ENCODE peak calls at places on chromosome 13, in nine cellular contexts. T, X, S, J, N, I, L, Y and Z are unnamed samples.
A peak's percentile ranks its signal among the peaks of the same experiment; 100 is the strongest.

GRCh38 chr13:98678741-98679140 is 73.7 kb downstream of the SLC15A1 start:
- DNase-seq in Y (no peak), I (no peak), L (no peak), X (no peak), J (no peak), T (no peak), N (no peak), S (no peak), Z (no peak)

GRCh38 chr13:94679614-94680013 is 32.7 kb downstream of the SOX21 start:
- DNase-seq in I (no peak), L (no peak), J (no peak), T (no peak), X (no peak), Y (no peak), N (no peak), S (no peak), Z (no peak)

GRCh38 chr13:20192470-20193141 is at the start of gene GJB2:
- DNase-seq in S (no peak), J (no peak), I (no peak), X (no peak), Y (no peak), N (no peak), L (no peak), T (no peak), Z (no peak)

GRCh38 chr13:47831265-47831664 is 169.8 kb downstream of the SUCLA2 start:
- DNase-seq in J (no peak), L (no peak), I (no peak), S (no peak), T (no peak), N (no peak), X (peak; percentile 55), Y (no peak), Z (no peak)

GRCh38 chr13:59112375-59112774 is 1051.4 kb downstream of the DIAPH3 start:
- DNase-seq in S (peak; percentile 19), T (no peak), N (peak; percentile 43), I (no peak), Y (no peak), L (no peak), J (no peak), X (peak; percentile 74), Z (peak; percentile 54)

GRCh38 chr13:113897161-113897560 is 33.3 kb upstream of the GAS6 start:
- DNase-seq in N (no peak), L (no peak), J (no peak), S (peak; percentile 76), I (no peak), Y (no peak), T (no peak), X (peak; percentile 100), Z (peak; percentile 75)

GRCh38 chr13:51773515-51773914 is 30.4 kb downstream of the DHRS12 start:
- DNase-seq in L (no peak), T (no peak), I (no peak), X (no peak), S (no peak), J (no peak), N (no peak), Y (no peak), Z (no peak)

GRCh38 chr13:50393641-50394040 is 378.4 kb downstream of the KCNRG start:
- DNase-seq in I (no peak), Y (no peak), N (peak; percentile 8), T (no peak), X (no peak), L (no peak), S (no peak), J (no peak), Z (no peak)

GRCh38 chr13:85520445-85520844 is 278.8 kb downstream of the SLITRK6 start:
- DNase-seq in L (no peak), X (peak; percentile 5), Y (no peak), N (no peak), T (no peak), J (no peak), I (no peak), S (no peak), Z (no peak)

GRCh38 chr13:38785490-38785889 is 98.6 kb downstream of the FREM2 start:
- DNase-seq in N (no peak), L (no peak), X (no peak), S (no peak), Y (no peak), J (no peak), T (no peak), I (no peak), Z (no peak)

GRCh38 chr13:41468631-41469030 is 11.3 kb downstream of the RGCC start:
- DNase-seq in I (no peak), X (no peak), T (no peak), J (no peak), L (no peak), Y (no peak), S (no peak), N (no peak), Z (no peak)

GRCh38 chr13:113216165-113217056 is 7.0 kb downstream of the CUL4A start:
- DNase-seq in S (no peak), X (peak; percentile 62), J (no peak), Y (no peak), N (peak; percentile 27), L (peak; percentile 66), I (no peak), T (no peak), Z (peak; percentile 52)

GRCh38 chr13:59409651-59410200 is 754.0 kb downstream of the DIAPH3 start:
- DNase-seq in Y (no peak), I (no peak), T (no peak), N (no peak), L (no peak), X (no peak), S (no peak), J (no peak), Z (no peak)

GRCh38 chr13:60155978-60156377 is 7.8 kb downstream of the DIAPH3 start:
- DNase-seq in I (no peak), S (no peak), J (no peak), X (peak; percentile 51), Y (no peak), T (no peak), N (no peak), L (no peak), Z (no peak)

GRCh38 chr13:73520566-73521290 is 461.9 kb downstream of the KLF5 start:
- DNase-seq in X (no peak), T (no peak), I (no peak), Y (peak; percentile 25), N (no peak), L (no peak), S (no peak), J (peak; percentile 0), Z (no peak)

GRCh38 chr13:79525458-79525857 is 44.5 kb downstream of the NDFIP2 start:
- DNase-seq in N (no peak), L (no peak), X (no peak), I (no peak), J (no peak), Y (no peak), S (no peak), T (no peak), Z (peak; percentile 1)

GRCh38 chr13:22561581-22561980 is 619.2 kb upstream of the SGCG start:
- DNase-seq in S (no peak), I (no peak), X (no peak), Y (no peak), T (no peak), N (no peak), L (no peak), J (no peak), Z (no peak)

GRCh38 chr13:51549050-51549449 is 35.2 kb upstream of the WDFY2 start:
- DNase-seq in S (no peak), X (no peak), I (no peak), T (no peak), Y (no peak), N (no peak), J (no peak), L (no peak), Z (no peak)

GRCh38 chr13:99062593-99062992 is 84.7 kb upstream of the DOCK9 start:
- DNase-seq in S (no peak), Y (no peak), J (no peak), N (peak; percentile 8), T (no peak), L (peak; percentile 38), X (peak; percentile 49), I (no peak), Z (no peak)

GRCh38 chr13:104043184-104043583 is 977.0 kb upstream of the SLC10A2 start:
- DNase-seq in J (no peak), S (no peak), L (peak; percentile 11), Y (no peak), T (no peak), X (no peak), N (no peak), I (no peak), Z (no peak)

GRCh38 chr13:33016414-33017409 is at the start of gene KL:
- DNase-seq in I (peak; percentile 10), L (no peak), X (no peak), Y (peak; percentile 34), S (no peak), N (no peak), J (no peak), T (no peak), Z (no peak)

GRCh38 chr13:98547455-98547854 is 29.5 kb downstream of the STK24 start:
- DNase-seq in X (no peak), N (no peak), J (no peak), I (no peak), T (no peak), L (no peak), S (no peak), Y (no peak), Z (no peak)

GRCh38 chr13:97018029-97018819 is 23.9 kb upstream of the OXGR1 start:
- DNase-seq in N (peak; percentile 76), L (no peak), S (no peak), I (no peak), J (peak; percentile 1), T (no peak), Y (peak; percentile 50), X (peak; percentile 58), Z (peak; percentile 17)

GRCh38 chr13:91698767-91699166 is 300.3 kb downstream of the GPC5 start:
- DNase-seq in I (no peak), J (no peak), N (no peak), T (no peak), L (no peak), Y (no peak), X (no peak), S (no peak), Z (no peak)

GRCh38 chr13:41401371-41401770 is 56.0 kb upstream of the RGCC start:
- DNase-seq in N (no peak), X (no peak), I (no peak), J (no peak), L (no peak), T (no peak), S (no peak), Y (no peak), Z (no peak)

GRCh38 chr13:43758834-43759233 is 27.9 kb downstream of the ENOX1 start:
- DNase-seq in I (no peak), S (no peak), J (no peak), X (no peak), T (no peak), N (no peak), Y (no peak), L (no peak), Z (no peak)

GRCh38 chr13:37109080-37109678 is 3.7 kb upstream of the CSNK1A1L start:
- DNase-seq in Y (no peak), I (no peak), T (no peak), S (peak; percentile 24), X (peak; percentile 60), L (no peak), N (peak; percentile 72), J (no peak), Z (peak; percentile 12)

GRCh38 chr13:77325371-77325941 is 1.4 kb downstream of the MYCBP2 start:
- DNase-seq in I (no peak), J (no peak), S (no peak), L (no peak), X (no peak), N (peak; percentile 38), T (no peak), Y (no peak), Z (no peak)

GRCh38 chr13:38496956-38497355 is 147.3 kb downstream of the UFM1 start:
- DNase-seq in N (no peak), S (no peak), L (no peak), Y (no peak), T (no peak), X (no peak), I (no peak), J (no peak), Z (no peak)

GRCh38 chr13:79678100-79678499 is 197.1 kb downstream of the NDFIP2 start:
- DNase-seq in N (no peak), J (no peak), Y (no peak), I (no peak), T (no peak), L (no peak), S (no peak), X (peak; percentile 7), Z (no peak)

GRCh38 chr13:40235160-40235796 is 431.2 kb downstream of the FOXO1 start:
- DNase-seq in L (no peak), X (no peak), I (no peak), T (no peak), Y (no peak), N (no peak), J (no peak), S (no peak), Z (no peak)